ENCODE peak calls at places on chromosomes 2 and 18, in eight cellular contexts. A is stimulated activated naive CD4-positive, alpha-beta T cell treated with Interleukin-2 at 50 U/mL for 16 hours; W is left cardiac atrium; N is pancreas; F is HFFc6; T is effector memory CD8-positive, alpha-beta T cell; E is mucosa of descending colon; X is ovary. D is an unnamed sample.

GRCh38 chr2:76759634-76760366 is 762.4 kb downstream of the LRRTM4 start:
- DNase-seq in A (no peak), W (no peak), N (no peak), F (no peak), T (no peak), E (no peak), X (no peak), D (no peak)

GRCh38 chr2:171316755-171317337 is 116.9 kb downstream of the METTL8 start:
- DNase-seq in A (no peak), W (no peak), N (no peak), F (no peak), T (no peak), E (no peak), X (no peak), D (no peak)

GRCh38 chr2:176514805-176515500 is 245.7 kb downstream of the MTX2 start:
- DNase-seq in A (no peak), W (no peak), N (no peak), F (no peak), T (no peak), E (no peak), X (no peak), D (no peak)

GRCh38 chr18:59220784-59221765 is 1.1 kb downstream of the GRP start:
- DNase-seq in A (no peak), W (no peak), N (no peak), F (no peak), T (no peak), E (no peak), X (no peak), D (no peak)

GRCh38 chr2:14132386-14132785 is 500.1 kb upstream of the LRATD1 start:
- DNase-seq in A (no peak), W (no peak), N (no peak), F (no peak), T (no peak), E (no peak), X (no peak), D (no peak)

GRCh38 chr18:21703241-21703820 is 1.2 kb downstream of the ABHD3 start:
- DNase-seq in A (peak; percentile 22), W (no peak), N (no peak), F (no peak), T (peak; percentile 5), E (peak; percentile 63), X (no peak), D (no peak)

GRCh38 chr2:141015339-141016047 is 1115.3 kb downstream of the LRP1B start:
- DNase-seq in A (no peak), W (peak; percentile 28), N (no peak), F (no peak), T (no peak), E (no peak), X (no peak), D (no peak)

GRCh38 chr2:191690327-191690726 is 12.4 kb downstream of the NABP1 start:
- DNase-seq in A (no peak), W (no peak), N (no peak), F (no peak), T (no peak), E (no peak), X (no peak), D (no peak)

GRCh38 chr2:40466332-40466731 is 14.4 kb upstream of the SLC8A1 start:
- DNase-seq in A (no peak), W (no peak), N (no peak), F (no peak), T (no peak), E (no peak), X (no peak), D (no peak)

D was measured in foreskin melanocyte.